ENCODE peak calls at places on chromosomes 4 and X, in six cellular contexts. I is endodermal cell; J is mucosa of descending colon; G is PC-3; R is vagina; O is CD8-positive, alpha-beta T cell. L is an unnamed sample. For H3K36me3, the result is how much of the 10 kb centered on the place peaks cover.

GRCh38 chr4:663438-664428 is 10.3 kb downstream of the ATP5ME start:
- DNase-seq in I (peak), J (peak), G (no peak), R (no peak), O (peak), L (peak)

GRCh38 chrX:39682778-39683177 is 415.0 kb downstream of the BCOR start:
- DNase-seq in I (peak), J (no peak), G (no peak), R (no peak), O (no peak), L (no peak)

GRCh38 chr4:40165931-40166330 is 30.9 kb upstream of the RHOH start:
- DNase-seq in I (no peak), J (no peak), G (no peak), R (no peak), O (no peak), L (no peak)

GRCh38 chrX:130444641-130445336 is 43.0 kb downstream of the RBMX2 start:
- DNase-seq in I (no peak), J (no peak), G (no peak), R (no peak), O (no peak), L (no peak)

GRCh38 chrX:38560776-38561125 is 591 bp upstream of the TSPAN7 start:
- DNase-seq in I (no peak), J (no peak), G (no peak), R (no peak), O (no peak), L (no peak)

GRCh38 chr4:182478475-182478874 is 235.3 kb downstream of the TENM3 start:
- DNase-seq in I (no peak), J (no peak), G (peak), R (no peak), O (no peak), L (no peak)

GRCh38 chr4:1480720-1481119 is 74.5 kb upstream of the NKX1-1 start:
- DNase-seq in I (no peak), J (no peak), G (no peak), R (no peak), O (no peak), L (no peak)

GRCh38 chr4:11338990-11339782 is 89.5 kb downstream of the HS3ST1 start:
- DNase-seq in I (no peak), J (no peak), G (no peak), R (no peak), O (no peak), L (no peak)

GRCh38 chr4:155972098-155972497 is 18.4 kb upstream of the CTSO start:
- DNase-seq in I (peak), J (no peak), G (peak), R (no peak), O (no peak), L (no peak)

GRCh38 chrX:124328765-124329164 is 3.7 kb upstream of the TEX13D start:
- DNase-seq in I (no peak), J (no peak), G (peak), R (no peak), O (no peak), L (no peak)

GRCh38 chrX:47992093-47992375 is 11.8 kb downstream of the ZNF182 start:
- DNase-seq in I (no peak), J (no peak), G (no peak), R (no peak), O (no peak), L (no peak)
- H3K36me3 ChIP-seq in I (under half), J (under half), G (under half), R (under half), O (under half), L (under half)

GRCh38 chr4:147633643-147634042 is 16.4 kb downstream of the TMEM184C start:
- DNase-seq in I (no peak), J (no peak), G (no peak), R (no peak), O (no peak), L (no peak)
- H3K36me3 ChIP-seq in I (half or more), J (under half), G (under half), R (under half), O (under half), L (half or more)

GRCh38 chrX:1525583-1526355 is 11.2 kb downstream of the P2RY8 start:
- DNase-seq in I (no peak), J (no peak), G (no peak), R (no peak), O (no peak), L (no peak)
- H3K36me3 ChIP-seq in I (under half), J (under half), G (under half), R (under half), O (under half), L (under half)

GRCh38 chr4:174307694-174308093 is 24.0 kb downstream of the CEP44 start:
- DNase-seq in I (no peak), J (no peak), G (no peak), R (no peak), O (no peak), L (no peak)
- H3K36me3 ChIP-seq in I (under half), J (under half), G (under half), R (under half), O (under half), L (under half)

GRCh38 chr4:127922226-127922625 is 41.5 kb downstream of the PLK4 start:
- DNase-seq in I (no peak), J (no peak), G (no peak), R (no peak), O (no peak), L (no peak)
- H3K36me3 ChIP-seq in I (half or more), J (under half), G (under half), R (under half), O (under half), L (under half)

DNA sequence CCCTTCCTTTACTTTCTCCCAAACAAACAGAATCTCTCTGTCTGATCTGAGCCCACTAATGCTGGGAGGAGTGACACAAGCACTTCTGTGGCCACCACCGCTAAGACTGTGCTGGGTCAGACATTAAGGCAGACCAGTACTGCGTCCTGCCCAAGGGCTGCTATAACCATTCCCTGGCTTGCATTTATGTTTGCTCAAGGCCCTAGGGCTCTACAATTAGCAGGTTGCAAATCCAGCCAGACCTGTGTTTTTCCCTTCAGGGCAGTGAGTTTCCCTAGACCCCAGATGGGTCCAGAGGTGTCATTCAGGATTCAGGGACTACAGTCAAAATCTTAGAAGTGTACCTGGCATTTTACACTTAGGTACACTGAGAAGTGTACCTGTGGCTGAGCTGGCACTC is 89.7 kb downstream of the SPANXN4 start:
- DNase-seq in I (no peak), J (no peak), G (no peak), R (no peak), O (no peak), L (no peak)
- H3K36me3 ChIP-seq in I (under half), J (under half), G (under half), R (under half), O (under half), L (under half)

L was measured in transverse colon.